ENCODE peak calls at places on chromosome 7, in nine cellular contexts. H is memory B cell; J is stimulated activated CD8-positive, alpha-beta memory T cell treated with anti-CD3 and anti-CD28 coated beads, Interleukin-7, amount 100 ng/mL, for 1 hour; O is cardiac fibroblast; E is RWPE1; Z is heart right ventricle; A is BE2C; Q is NCI-H748 treated with DMSO at 0.1 percent for 48 hours; R is Peyer's patch. F is an unnamed sample.

GRCh38 chr7:130904792-130905191 is 170.8 kb upstream of the KLF14 start:
- DNase-seq in H (no peak), J (no peak), O (no peak), E (no peak), Z (no peak), A (no peak), Q (no peak), R (no peak), F (no peak)

GRCh38 chr7:1713502-1714484 is 43.7 kb downstream of the ELFN1 start:
- DNase-seq in H (no peak), J (no peak), O (no peak), E (no peak), Z (peak), A (peak), Q (peak), R (no peak), F (no peak)

GRCh38 chr7:2010551-2011265 is 222.0 kb downstream of the MAD1L1 start:
- DNase-seq in H (no peak), J (no peak), O (no peak), E (no peak), Z (no peak), A (no peak), Q (no peak), R (no peak), F (no peak)

GRCh38 chr7:37031571-37032257 is 307.4 kb upstream of the AOAH start:
- DNase-seq in H (no peak), J (no peak), O (peak), E (peak), Z (peak), A (peak), Q (peak), R (no peak), F (peak)

GRCh38 chr7:80681272-80681885 is 42.9 kb downstream of the CD36 start:
- DNase-seq in H (no peak), J (no peak), O (peak), E (peak), Z (no peak), A (peak), Q (no peak), R (no peak), F (peak)

GRCh38 chr7:85655252-85655651 is 468.4 kb upstream of the SEMA3D start:
- DNase-seq in H (no peak), J (no peak), O (no peak), E (no peak), Z (no peak), A (no peak), Q (no peak), R (no peak), F (no peak)

GRCh38 chr7:99359465-99360154 is 14.9 kb upstream of the ARPC1B start:
- DNase-seq in H (no peak), J (no peak), O (no peak), E (no peak), Z (no peak), A (no peak), Q (no peak), R (no peak), F (no peak)

GRCh38 chr7:7563269-7563668 is 3.4 kb upstream of the MIOS start:
- DNase-seq in H (no peak), J (no peak), O (no peak), E (no peak), Z (no peak), A (no peak), Q (peak), R (no peak), F (no peak)

GRCh38 chr7:44376429-44377133 is 51.2 kb upstream of the CAMK2B start:
- DNase-seq in H (no peak), J (no peak), O (no peak), E (no peak), Z (no peak), A (no peak), Q (no peak), R (no peak), F (no peak)

GRCh38 chr7:39609462-39610149 is 13.8 kb upstream of the RALA start:
- DNase-seq in H (peak), J (no peak), O (no peak), E (no peak), Z (peak), A (peak), Q (no peak), R (peak), F (no peak)

GRCh38 chr7:33661430-33662160 is 243.7 kb upstream of the BMPER start:
- DNase-seq in H (no peak), J (no peak), O (no peak), E (no peak), Z (no peak), A (no peak), Q (no peak), R (no peak), F (no peak)

GRCh38 chr7:142468871-142469652 is 211.2 kb upstream of the PRSS58 start:
- DNase-seq in H (no peak), J (no peak), O (no peak), E (no peak), Z (no peak), A (no peak), Q (no peak), R (no peak), F (no peak)

GRCh38 chr7:117192108-117192507 is 130.8 kb downstream of the WNT2 start:
- DNase-seq in H (no peak), J (no peak), O (no peak), E (no peak), Z (no peak), A (no peak), Q (no peak), R (no peak), F (no peak)

GRCh38 chr7:99825873-99826272 is 1.9 kb upstream of the CYP3A43 start:
- DNase-seq in H (no peak), J (no peak), O (no peak), E (no peak), Z (no peak), A (no peak), Q (no peak), R (no peak), F (no peak)

F was measured in renal cortical epithelial cell.